ENCODE peak calls at places on chromosomes 6 and 20, in nine cellular contexts. H is adrenal gland; W is tibial artery; G is neural crest cell; N is RPMI7951; V is HEK293T; C is CD4-positive, alpha-beta T cell; D is hippocampal formation; R is osteocyte. L is an unnamed sample.

GRCh38 chr6:108559097-108559883 is 1.4 kb upstream of the FOXO3 start:
- DNase-seq in H (peak), W (peak), G (peak), N (peak), V (peak), C (peak), D (peak), R (peak), L (peak)

GRCh38 chr6:101396552-101397173 is 3.2 kb downstream of the GRIK2 start:
- DNase-seq in H (peak), W (peak), G (peak), N (peak), V (peak), C (no peak), D (no peak), R (no peak), L (peak)

GRCh38 chr6:151093706-151094105 is 146.1 kb upstream of the AKAP12 start:
- DNase-seq in H (no peak), W (peak), G (no peak), N (no peak), V (no peak), C (no peak), D (no peak), R (no peak), L (no peak)

GRCh38 chr6:42390228-42390934 is 61.3 kb downstream of the TRERF1 start:
- DNase-seq in H (no peak), W (no peak), G (no peak), N (no peak), V (no peak), C (peak), D (no peak), R (no peak), L (no peak)

GRCh38 chr20:16505894-16506293 is 67.4 kb downstream of the KIF16B start:
- DNase-seq in H (no peak), W (no peak), G (no peak), N (no peak), V (no peak), C (no peak), D (no peak), R (no peak), L (no peak)

GRCh38 chr6:165052561-165053500 is 256.6 kb downstream of the C6orf118 start:
- DNase-seq in H (no peak), W (no peak), G (no peak), N (no peak), V (no peak), C (no peak), D (no peak), R (no peak), L (no peak)

GRCh38 chr6:38161331-38161730 is 341.8 kb downstream of the ZFAND3 start:
- DNase-seq in H (no peak), W (no peak), G (no peak), N (no peak), V (no peak), C (no peak), D (no peak), R (no peak), L (no peak)

GRCh38 chr6:150881911-150882481 is 16.5 kb downstream of the MTHFD1L start:
- DNase-seq in H (peak), W (peak), G (peak), N (peak), V (no peak), C (no peak), D (no peak), R (no peak), L (no peak)

GRCh38 chr20:58256842-58257241 is 28.4 kb upstream of the ANKRD60 start:
- DNase-seq in H (no peak), W (no peak), G (no peak), N (no peak), V (no peak), C (no peak), D (no peak), R (no peak), L (no peak)

GRCh38 chr6:137155830-137156229 is 17.6 kb downstream of the IL22RA2 start:
- DNase-seq in H (no peak), W (no peak), G (no peak), N (peak), V (no peak), C (no peak), D (no peak), R (no peak), L (no peak)

GRCh38 chr6:2854394-2854982 is 12.8 kb upstream of the SERPINB1 start:
- DNase-seq in H (no peak), W (no peak), G (no peak), N (peak), V (no peak), C (no peak), D (no peak), R (no peak), L (no peak)